ENCODE peak calls at places on chromosomes 3 and 15, in ten cellular contexts. O is IMR-90, L is iPS DF 6.9, Y is tibial artery, R is dorsolateral prefrontal cortex, C is ovary, P is psoas muscle, K is GM23338, X is OCI-LY7, D is testis. F is an unnamed sample.

GRCh38 chr3:194134757-194135515 is 1.0 kb upstream of the HES1 start:
- DNase-seq in O (peak), L (no peak), Y (peak), R (peak), C (peak), P (peak), K (peak), X (peak), D (peak), F (peak)

GRCh38 chr15:39887832-39888231 is 32.2 kb downstream of the GPR176 start:
- DNase-seq in O (peak), L (no peak), Y (no peak), R (no peak), C (no peak), P (no peak), K (peak), X (peak), D (peak), F (no peak)

GRCh38 chr3:3707858-3708768 is 91.1 kb upstream of the LRRN1 start:
- DNase-seq in O (no peak), L (no peak), Y (no peak), R (no peak), C (no peak), P (no peak), K (peak), X (no peak), D (no peak), F (no peak)

GRCh38 chr3:171183042-171183441 is 156.5 kb upstream of the SLC2A2 start:
- DNase-seq in O (peak), L (no peak), Y (no peak), R (no peak), C (no peak), P (no peak), K (no peak), X (no peak), D (peak), F (no peak)

GRCh38 chr3:48979451-48979850 is 10.6 kb upstream of the P4HTM start:
- DNase-seq in O (no peak), L (no peak), Y (no peak), R (no peak), C (no peak), P (no peak), K (no peak), X (no peak), D (no peak), F (no peak)

GRCh38 chr15:88395241-88395640 is 71.9 kb downstream of the MRPL46 start:
- DNase-seq in O (no peak), L (no peak), Y (no peak), R (no peak), C (no peak), P (no peak), K (no peak), X (no peak), D (no peak), F (peak)

GRCh38 chr15:63003836-63004610 is 38.5 kb upstream of the TPM1 start:
- DNase-seq in O (no peak), L (no peak), Y (no peak), R (no peak), C (no peak), P (no peak), K (peak), X (no peak), D (no peak), F (no peak)

GRCh38 chr3:54188176-54188791 is 65.9 kb downstream of the CACNA2D3 start:
- DNase-seq in O (peak), L (peak), Y (no peak), R (no peak), C (peak), P (peak), K (peak), X (peak), D (peak), F (no peak)

GRCh38 chr15:79010278-79010677 is 65.4 kb upstream of the CTSH start:
- DNase-seq in O (no peak), L (no peak), Y (no peak), R (no peak), C (no peak), P (no peak), K (no peak), X (no peak), D (no peak), F (no peak)

GRCh38 chr3:183492849-183493179 is 62.7 kb downstream of the KLHL6 start:
- DNase-seq in O (peak), L (no peak), Y (no peak), R (no peak), C (no peak), P (no peak), K (no peak), X (no peak), D (no peak), F (no peak)

GRCh38 chr15:101657968-101658784 is 6.0 kb upstream of the TM2D3 start:
- DNase-seq in O (no peak), L (no peak), Y (no peak), R (no peak), C (no peak), P (no peak), K (no peak), X (no peak), D (no peak), F (no peak)

GRCh38 chr15:34773013-34773412 is 18.2 kb upstream of the GJD2 start:
- DNase-seq in O (no peak), L (no peak), Y (no peak), R (no peak), C (no peak), P (no peak), K (no peak), X (no peak), D (no peak), F (no peak)

GRCh38 chr3:160564205-160564922 is 1.0 kb downstream of the KPNA4 start:
- DNase-seq in O (no peak), L (no peak), Y (peak), R (peak), C (no peak), P (no peak), K (peak), X (peak), D (peak), F (no peak)

GRCh38 chr3:48856469-48856868 is 8.8 kb upstream of the PRKAR2A start:
- DNase-seq in O (no peak), L (no peak), Y (peak), R (no peak), C (peak), P (no peak), K (no peak), X (no peak), D (no peak), F (no peak)

GRCh38 chr3:127886276-127886862 is 28.7 kb upstream of the KBTBD12 start:
- DNase-seq in O (no peak), L (no peak), Y (no peak), R (peak), C (no peak), P (no peak), K (no peak), X (no peak), D (no peak), F (no peak)

GRCh38 chr3:78846688-78847087 is 921.1 kb downstream of the ROBO1 start:
- DNase-seq in O (peak), L (no peak), Y (no peak), R (no peak), C (no peak), P (no peak), K (no peak), X (no peak), D (no peak), F (no peak)

GRCh38 chr15:67792250-67792942 is 32.9 kb upstream of the SKOR1 start:
- DNase-seq in O (no peak), L (no peak), Y (no peak), R (no peak), C (no peak), P (no peak), K (no peak), X (no peak), D (no peak), F (no peak)

GRCh38 chr3:168870892-168871291 is 775.2 kb upstream of the GOLIM4 start:
- DNase-seq in O (no peak), L (no peak), Y (no peak), R (no peak), C (no peak), P (no peak), K (no peak), X (no peak), D (no peak), F (no peak)

GRCh38 chr15:59406446-59406845 is 31.5 kb upstream of the FAM81A start:
- DNase-seq in O (no peak), L (no peak), Y (no peak), R (no peak), C (no peak), P (no peak), K (no peak), X (peak), D (no peak), F (no peak)

GRCh38 chr3:6807967-6808588 is 52.8 kb upstream of the GRM7 start:
- DNase-seq in O (no peak), L (no peak), Y (no peak), R (no peak), C (no peak), P (no peak), K (peak), X (no peak), D (no peak), F (no peak)

GRCh38 chr3:185688808-185689207 is 102.7 kb downstream of the SENP2 start:
- DNase-seq in O (peak), L (no peak), Y (no peak), R (no peak), C (no peak), P (peak), K (no peak), X (no peak), D (no peak), F (no peak)

GRCh38 chr15:39232512-39232911 is 348.4 kb upstream of the THBS1 start:
- DNase-seq in O (peak), L (no peak), Y (no peak), R (no peak), C (no peak), P (peak), K (no peak), X (no peak), D (no peak), F (no peak)

GRCh38 chr3:36219398-36219797 is 160.9 kb upstream of the STAC start:
- DNase-seq in O (peak), L (no peak), Y (no peak), R (no peak), C (no peak), P (no peak), K (no peak), X (no peak), D (no peak), F (no peak)

GRCh38 chr3:148852271-148853000 is 12.7 kb upstream of the CPA3 start:
- DNase-seq in O (no peak), L (no peak), Y (no peak), R (no peak), C (no peak), P (no peak), K (no peak), X (no peak), D (no peak), F (no peak)

GRCh38 chr3:15387171-15387581 is 40.2 kb downstream of the METTL6 start:
- DNase-seq in O (peak), L (no peak), Y (no peak), R (no peak), C (no peak), P (no peak), K (no peak), X (no peak), D (peak), F (no peak)

GRCh38 chr3:107209302-107210060 is 167.8 kb upstream of the CCDC54 start:
- DNase-seq in O (no peak), L (no peak), Y (no peak), R (no peak), C (no peak), P (no peak), K (no peak), X (no peak), D (no peak), F (no peak)
- H3K4me3 ChIP-seq in O (no peak), L (no peak), Y (no peak), R (peak), C (no peak), P (peak), K (no peak), X (no peak), D (no peak), F (peak)

DNA sequence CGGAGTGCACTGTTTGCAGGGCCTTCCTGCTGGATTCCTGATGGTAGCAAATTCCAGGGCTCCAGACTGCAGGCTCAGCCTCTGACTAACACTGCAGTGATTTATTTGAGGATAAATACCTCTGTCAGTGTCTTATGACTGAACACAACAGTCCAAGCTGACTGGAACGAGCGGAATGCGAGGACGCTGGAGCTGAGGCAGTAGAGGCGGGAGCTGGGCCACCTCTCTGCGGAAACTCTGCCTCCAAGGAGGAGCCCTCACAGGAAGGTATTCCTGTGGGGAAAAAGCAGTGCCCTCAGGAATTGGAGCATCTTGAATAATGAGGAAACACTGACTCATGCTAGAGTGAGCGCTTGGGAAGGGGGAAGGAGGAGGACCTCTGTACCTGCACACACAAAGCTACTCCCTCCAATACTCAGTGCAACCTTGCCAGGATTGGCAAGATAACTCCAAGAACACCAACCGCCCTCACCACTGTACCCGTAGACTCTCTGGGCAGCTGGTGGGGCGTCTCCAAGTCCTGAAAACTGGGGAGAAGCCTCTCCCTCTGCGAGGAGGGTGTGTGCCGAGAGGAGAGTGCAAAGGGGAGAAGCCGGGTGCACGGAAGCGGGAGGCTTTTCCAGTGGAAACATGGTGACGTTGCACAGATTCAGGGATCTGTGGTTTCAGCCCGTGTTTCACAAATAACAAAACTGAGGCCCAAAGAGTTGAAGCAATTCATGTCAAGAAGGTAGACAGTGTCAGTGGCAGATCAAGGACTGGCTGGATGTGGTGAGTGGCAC is 43.0 kb downstream of the VGLL4 start:
- DNase-seq in O (peak), L (no peak), Y (peak), R (no peak), C (peak), P (peak), K (peak), X (peak), D (peak), F (peak)
- H3K27ac ChIP-seq in O (peak), L (no peak), Y (peak), R (peak), C (peak), P (peak), K (peak), X (peak), D (peak), F (peak)

GRCh38 chr3:39180183-39180545 is 12.2 kb downstream of the XIRP1 start:
- DNase-seq in O (no peak), L (no peak), Y (no peak), R (no peak), C (no peak), P (no peak), K (no peak), X (no peak), D (no peak), F (no peak)
- H3K4me3 ChIP-seq in O (peak), L (peak), Y (peak), R (peak), C (peak), P (peak), K (peak), X (no peak), D (peak), F (peak)

GRCh38 chr3:53164911-53165310 is 3.9 kb downstream of the PRKCD start:
- DNase-seq in O (no peak), L (no peak), Y (no peak), R (no peak), C (no peak), P (no peak), K (peak), X (no peak), D (no peak), F (no peak)

GRCh38 chr3:53163459-53164387 is 2.7 kb downstream of the PRKCD start:
- DNase-seq in O (no peak), L (no peak), Y (no peak), R (no peak), C (no peak), P (no peak), K (no peak), X (peak), D (peak), F (no peak)

GRCh38 chr3:53161345-53161819 is 373 bp downstream of the PRKCD start:
- DNase-seq in O (no peak), L (no peak), Y (no peak), R (no peak), C (no peak), P (peak), K (no peak), X (peak), D (peak), F (no peak)

GRCh38 chr3:53161820-53162671 is 1.0 kb downstream of the PRKCD start:
- DNase-seq in O (peak), L (no peak), Y (no peak), R (no peak), C (peak), P (peak), K (peak), X (peak), D (peak), F (peak)

GRCh38 chr3:53162672-53163458 is 1.9 kb downstream of the PRKCD start:
- DNase-seq in O (no peak), L (no peak), Y (no peak), R (no peak), C (no peak), P (no peak), K (no peak), X (peak), D (peak), F (no peak)
- H3K27ac ChIP-seq in O (no peak), L (no peak), Y (peak), R (peak), C (no peak), P (no peak), K (no peak), X (peak), D (peak), F (peak)

DNA sequence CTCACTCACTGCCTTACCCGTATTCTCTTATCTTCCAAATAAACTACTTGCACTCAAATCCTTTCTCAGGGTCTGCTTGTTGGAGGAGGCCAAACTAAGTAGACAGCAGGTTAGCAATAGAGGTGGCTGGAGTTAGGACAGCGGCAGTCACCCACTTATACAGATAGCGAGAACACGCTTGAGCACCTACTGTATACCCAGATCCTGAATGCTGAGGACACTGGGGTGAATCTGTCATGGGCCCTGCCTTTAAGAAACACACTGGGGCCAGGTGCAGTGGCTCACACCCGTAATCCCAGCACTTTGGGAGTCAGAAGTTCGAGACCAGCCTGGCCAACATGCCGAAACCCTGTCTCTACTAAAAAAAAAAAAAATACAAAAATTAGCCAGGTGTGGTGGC is 38.0 kb upstream of the TSEN2 start:
- DNase-seq in O (no peak), L (no peak), Y (no peak), R (no peak), C (no peak), P (no peak), K (no peak), X (no peak), D (no peak), F (no peak)
- H3K4me3 ChIP-seq in O (no peak), L (no peak), Y (no peak), R (no peak), C (no peak), P (no peak), K (no peak), X (no peak), D (no peak), F (no peak)

DNA sequence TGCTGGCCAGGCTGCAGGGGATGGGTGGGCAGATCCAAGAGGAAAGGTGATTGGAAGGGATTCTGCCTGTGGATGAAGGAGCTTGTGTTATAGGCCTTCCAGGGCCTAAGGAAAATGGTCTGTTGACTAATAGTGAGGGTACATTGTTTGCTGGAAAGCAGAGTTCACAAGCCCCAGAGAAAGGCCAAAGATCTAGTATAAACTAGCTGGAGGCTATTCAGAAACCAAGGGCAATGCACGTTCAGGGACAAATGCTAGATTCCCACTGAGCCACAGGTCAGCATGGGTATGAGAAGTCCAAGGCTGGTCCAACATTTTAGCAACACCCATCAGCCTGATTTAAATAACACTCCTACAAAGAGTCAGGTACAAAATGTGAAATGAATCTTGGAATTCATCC is 74.7 kb downstream of the FBN1 start:
- DNase-seq in O (no peak), L (no peak), Y (no peak), R (no peak), C (no peak), P (no peak), K (no peak), X (no peak), D (no peak), F (no peak)
- H3K27ac ChIP-seq in O (no peak), L (no peak), Y (no peak), R (no peak), C (no peak), P (no peak), K (no peak), X (no peak), D (no peak), F (no peak)

DNA sequence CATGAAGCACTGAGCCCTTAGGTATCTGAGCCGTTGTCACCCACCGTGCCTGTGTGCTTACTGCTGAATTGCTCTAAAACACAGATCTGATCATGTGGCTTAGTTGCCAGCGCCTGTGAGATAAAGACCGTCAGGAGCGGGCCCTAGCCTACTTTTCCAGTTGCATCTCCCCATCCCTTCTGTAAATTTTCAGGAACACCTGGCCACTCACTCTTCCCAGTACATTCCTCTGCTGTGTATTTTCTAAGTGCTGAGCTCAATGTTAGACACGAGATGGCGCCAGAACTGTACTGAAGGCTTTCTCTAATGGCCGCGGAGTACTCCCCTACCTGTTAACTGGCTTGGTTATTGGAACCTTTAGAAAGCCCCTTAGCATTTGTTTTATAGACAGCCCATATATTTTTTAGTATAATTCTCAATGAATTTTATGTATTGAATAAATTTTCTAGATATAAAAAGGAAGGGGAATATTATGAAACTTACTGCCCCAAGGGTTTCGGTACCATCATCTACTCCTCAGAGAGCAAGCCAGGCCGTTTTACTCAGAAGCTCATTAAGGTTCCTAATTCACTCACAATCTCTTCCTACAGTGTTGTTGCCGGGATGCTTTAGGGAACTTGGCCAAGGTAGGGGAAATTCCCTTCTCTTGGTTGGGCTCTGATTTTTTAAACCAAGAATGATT is 16.7 kb upstream of the WNT7A start:
- DNase-seq in O (peak), L (no peak), Y (peak), R (peak), C (no peak), P (no peak), K (peak), X (peak), D (peak), F (peak)
- H3K4me3 ChIP-seq in O (no peak), L (no peak), Y (peak), R (peak), C (peak), P (peak), K (peak), X (no peak), D (peak), F (peak)

GRCh38 chr3:134354612-134355275 is 19.5 kb downstream of the AMOTL2 start:
- DNase-seq in O (no peak), L (no peak), Y (no peak), R (no peak), C (no peak), P (no peak), K (no peak), X (no peak), D (no peak), F (no peak)

GRCh38 chr3:134357261-134357913 is 16.9 kb downstream of the AMOTL2 start:
- DNase-seq in O (no peak), L (no peak), Y (no peak), R (no peak), C (no peak), P (no peak), K (no peak), X (no peak), D (no peak), F (no peak)

GRCh38 chr3:134353831-134354611 is 20.2 kb downstream of the AMOTL2 start:
- DNase-seq in O (no peak), L (no peak), Y (no peak), R (no peak), C (no peak), P (no peak), K (no peak), X (peak), D (no peak), F (no peak)

GRCh38 chr3:134356411-134357040 is 17.7 kb downstream of the AMOTL2 start:
- DNase-seq in O (no peak), L (no peak), Y (no peak), R (no peak), C (no peak), P (no peak), K (no peak), X (no peak), D (no peak), F (no peak)

GRCh38 chr3:134355416-134355815 is 18.8 kb downstream of the AMOTL2 start:
- DNase-seq in O (no peak), L (no peak), Y (no peak), R (no peak), C (no peak), P (no peak), K (no peak), X (no peak), D (no peak), F (no peak)
- H3K27ac ChIP-seq in O (peak), L (no peak), Y (peak), R (no peak), C (no peak), P (peak), K (peak), X (no peak), D (no peak), F (peak)